ENCODE peak calls at places on chromosome 13, in eight cellular contexts. Y is upper lobe of right lung; X is amniotic epithelial cell; Q is stimulated activated CD8-positive, alpha-beta memory T cell treated with anti-CD3 and anti-CD28 coated beads, Interleukin-15, amount 100 ng/mL, for 48 hours; F is ELR; G is GOT3; E is psoas muscle; U is activated T-helper 1 cell treated with anti-CD3 and anti-CD28 coated beads, Interleukin-12 subunit alpha, Interleukin-12 subunit beta, Interleukin-2, Interleukin-4 antibody, amounts not matched to agents 30 ng/mL and 10 ng/mL and 1 ng/mL, durations not matched to agents 14 hours and 24 hours and 36 hours. N is an unnamed sample.

GRCh38 chr13:102724923-102725322 is 30.1 kb upstream of the METTL21C start:
- DNase-seq in Y (no peak), X (peak), Q (no peak), F (peak), G (no peak), E (no peak), U (no peak), N (no peak)

GRCh38 chr13:66855110-66855509 is 375.0 kb downstream of the PCDH9 start:
- DNase-seq in Y (no peak), X (peak), Q (no peak), F (peak), G (no peak), E (no peak), U (no peak), N (no peak)

GRCh38 chr13:67416047-67416925 is 186.2 kb upstream of the PCDH9 start:
- DNase-seq in Y (peak), X (peak), Q (no peak), F (peak), G (no peak), E (peak), U (no peak), N (peak)

GRCh38 chr13:76223565-76223964 is 587.4 kb downstream of the LMO7 start:
- DNase-seq in Y (no peak), X (no peak), Q (no peak), F (no peak), G (no peak), E (no peak), U (no peak), N (no peak)

GRCh38 chr13:95020298-95020987 is 280.8 kb downstream of the ABCC4 start:
- DNase-seq in Y (no peak), X (peak), Q (no peak), F (peak), G (no peak), E (no peak), U (no peak), N (no peak)

GRCh38 chr13:33057019-33057785 is 41.0 kb downstream of the KL start:
- DNase-seq in Y (no peak), X (no peak), Q (no peak), F (peak), G (no peak), E (no peak), U (no peak), N (peak)

GRCh38 chr13:32430018-32430747 is 2.3 kb upstream of the N4BP2L1 start:
- DNase-seq in Y (no peak), X (no peak), Q (no peak), F (no peak), G (no peak), E (no peak), U (no peak), N (peak)

GRCh38 chr13:66700336-66700735 is 529.8 kb downstream of the PCDH9 start:
- DNase-seq in Y (no peak), X (peak), Q (no peak), F (peak), G (no peak), E (no peak), U (no peak), N (no peak)

GRCh38 chr13:47813683-47814082 is 187.4 kb downstream of the SUCLA2 start:
- DNase-seq in Y (no peak), X (no peak), Q (no peak), F (no peak), G (no peak), E (no peak), U (no peak), N (no peak)

GRCh38 chr13:43495732-43496131 is 291.0 kb downstream of the ENOX1 start:
- DNase-seq in Y (no peak), X (peak), Q (no peak), F (no peak), G (no peak), E (no peak), U (no peak), N (peak)

GRCh38 chr13:47480121-47480520 is 521.0 kb downstream of the SUCLA2 start:
- DNase-seq in Y (no peak), X (peak), Q (no peak), F (peak), G (no peak), E (no peak), U (no peak), N (peak)